ENCODE peak calls at places on chromosomes 12 and 14, in nine cellular contexts. One of them, this sample, is unnamed.

GRCh38 chr14:104151546-104152245 is 13.3 kb downstream of the KIF26A start:
- DNase-seq in fibroblast of mammary gland: no peak
- DNase-seq in GM23248: no peak
- DNase-seq in PC-3: no peak
- DNase-seq in amniotic epithelial cell: no peak
- DNase-seq in stimulated activated CD4-positive, alpha-beta T cell treated with anti-CD3 and anti-CD28 coated beads, Interleukin-15, amount 100 ng/mL, for 1 hour: no peak
- DNase-seq in COLO829: no peak
- DNase-seq in T-cell: no peak
- DNase-seq in nephron progenitor cell: no peak
- DNase-seq in this sample: no peak

GRCh38 chr12:71476513-71476912 is 36.9 kb downstream of the LGR5 start:
- DNase-seq in PC-3: peak; percentile 45
- DNase-seq in T-cell: no peak
- DNase-seq in nephron progenitor cell: no peak
- DNase-seq in fibroblast of mammary gland: peak; percentile 84
- DNase-seq in GM23248: peak; percentile 88
- DNase-seq in COLO829: no peak
- DNase-seq in stimulated activated CD4-positive, alpha-beta T cell treated with anti-CD3 and anti-CD28 coated beads, Interleukin-15, amount 100 ng/mL, for 1 hour: no peak
- DNase-seq in amniotic epithelial cell: peak; percentile 72
- DNase-seq in this sample: no peak

GRCh38 chr12:10501031-10501430 is 4.7 kb upstream of the EIF2S3B start:
- DNase-seq in nephron progenitor cell: no peak
- DNase-seq in stimulated activated CD4-positive, alpha-beta T cell treated with anti-CD3 and anti-CD28 coated beads, Interleukin-15, amount 100 ng/mL, for 1 hour: no peak
- DNase-seq in PC-3: peak; percentile 25
- DNase-seq in T-cell: no peak
- DNase-seq in fibroblast of mammary gland: peak; percentile 20
- DNase-seq in COLO829: peak; percentile 8
- DNase-seq in amniotic epithelial cell: peak; percentile 27
- DNase-seq in GM23248: peak; percentile 27
- DNase-seq in this sample: peak; percentile 56

GRCh38 chr14:101242442-101243385 is 318.6 kb upstream of the DIO3 start:
- DNase-seq in stimulated activated CD4-positive, alpha-beta T cell treated with anti-CD3 and anti-CD28 coated beads, Interleukin-15, amount 100 ng/mL, for 1 hour: no peak
- DNase-seq in nephron progenitor cell: no peak
- DNase-seq in GM23248: no peak
- DNase-seq in fibroblast of mammary gland: no peak
- DNase-seq in amniotic epithelial cell: no peak
- DNase-seq in PC-3: no peak
- DNase-seq in T-cell: no peak
- DNase-seq in COLO829: no peak
- DNase-seq in this sample: no peak

GRCh38 chr14:69539631-69540410 is 34.9 kb downstream of the CCDC177 start:
- DNase-seq in GM23248: peak; percentile 68
- DNase-seq in stimulated activated CD4-positive, alpha-beta T cell treated with anti-CD3 and anti-CD28 coated beads, Interleukin-15, amount 100 ng/mL, for 1 hour: no peak
- DNase-seq in fibroblast of mammary gland: peak; percentile 93
- DNase-seq in PC-3: no peak
- DNase-seq in amniotic epithelial cell: peak; percentile 87
- DNase-seq in COLO829: no peak
- DNase-seq in T-cell: no peak
- DNase-seq in nephron progenitor cell: no peak
- DNase-seq in this sample: peak; percentile 4

GRCh38 chr12:57771873-57772428 is at the start of gene METTL1:
- DNase-seq in nephron progenitor cell: peak; percentile 90
- DNase-seq in T-cell: peak; percentile 87
- DNase-seq in COLO829: peak; percentile 98
- DNase-seq in GM23248: peak; percentile 98
- DNase-seq in amniotic epithelial cell: peak; percentile 96
- DNase-seq in stimulated activated CD4-positive, alpha-beta T cell treated with anti-CD3 and anti-CD28 coated beads, Interleukin-15, amount 100 ng/mL, for 1 hour: peak; percentile 87
- DNase-seq in PC-3: peak; percentile 96
- DNase-seq in fibroblast of mammary gland: peak; percentile 97
- DNase-seq in this sample: peak; percentile 98

GRCh38 chr14:104291123-104292000 is 153.0 kb downstream of the KIF26A start:
- DNase-seq in nephron progenitor cell: no peak
- DNase-seq in COLO829: no peak
- DNase-seq in amniotic epithelial cell: no peak
- DNase-seq in PC-3: peak; percentile 9
- DNase-seq in stimulated activated CD4-positive, alpha-beta T cell treated with anti-CD3 and anti-CD28 coated beads, Interleukin-15, amount 100 ng/mL, for 1 hour: no peak
- DNase-seq in fibroblast of mammary gland: no peak
- DNase-seq in GM23248: no peak
- DNase-seq in T-cell: no peak
- DNase-seq in this sample: no peak

GRCh38 chr12:94873368-94874085 is 130.0 kb downstream of the NDUFA12 start:
- DNase-seq in GM23248: peak; percentile 33
- DNase-seq in COLO829: no peak
- DNase-seq in fibroblast of mammary gland: no peak
- DNase-seq in amniotic epithelial cell: no peak
- DNase-seq in PC-3: no peak
- DNase-seq in stimulated activated CD4-positive, alpha-beta T cell treated with anti-CD3 and anti-CD28 coated beads, Interleukin-15, amount 100 ng/mL, for 1 hour: no peak
- DNase-seq in T-cell: no peak
- DNase-seq in nephron progenitor cell: peak; percentile 74
- DNase-seq in this sample: no peak

GRCh38 chr12:62900686-62901272 is 34.2 kb downstream of the PPM1H start:
- DNase-seq in T-cell: no peak
- DNase-seq in stimulated activated CD4-positive, alpha-beta T cell treated with anti-CD3 and anti-CD28 coated beads, Interleukin-15, amount 100 ng/mL, for 1 hour: no peak
- DNase-seq in nephron progenitor cell: no peak
- DNase-seq in fibroblast of mammary gland: no peak
- DNase-seq in amniotic epithelial cell: peak; percentile 30
- DNase-seq in GM23248: no peak
- DNase-seq in PC-3: peak; percentile 50
- DNase-seq in COLO829: no peak
- DNase-seq in this sample: no peak

GRCh38 chr12:75891072-75891471 is 140.5 kb downstream of the PHLDA1 start:
- DNase-seq in T-cell: no peak
- DNase-seq in COLO829: no peak
- DNase-seq in amniotic epithelial cell: no peak
- DNase-seq in nephron progenitor cell: no peak
- DNase-seq in GM23248: no peak
- DNase-seq in fibroblast of mammary gland: no peak
- DNase-seq in PC-3: peak; percentile 71
- DNase-seq in stimulated activated CD4-positive, alpha-beta T cell treated with anti-CD3 and anti-CD28 coated beads, Interleukin-15, amount 100 ng/mL, for 1 hour: no peak
- DNase-seq in this sample: no peak

GRCh38 chr12:9973951-9974350 is 2.7 kb downstream of the CLEC12A start:
- DNase-seq in T-cell: no peak
- DNase-seq in PC-3: no peak
- DNase-seq in GM23248: no peak
- DNase-seq in stimulated activated CD4-positive, alpha-beta T cell treated with anti-CD3 and anti-CD28 coated beads, Interleukin-15, amount 100 ng/mL, for 1 hour: no peak
- DNase-seq in fibroblast of mammary gland: no peak
- DNase-seq in nephron progenitor cell: no peak
- DNase-seq in amniotic epithelial cell: no peak
- DNase-seq in COLO829: no peak
- DNase-seq in this sample: no peak

GRCh38 chr12:94100990-94101901 is 47.1 kb upstream of the PLXNC1 start:
- DNase-seq in PC-3: peak; percentile 79
- DNase-seq in COLO829: peak; percentile 24
- DNase-seq in nephron progenitor cell: peak; percentile 88
- DNase-seq in fibroblast of mammary gland: peak; percentile 58
- DNase-seq in T-cell: peak; percentile 78
- DNase-seq in GM23248: peak; percentile 86
- DNase-seq in stimulated activated CD4-positive, alpha-beta T cell treated with anti-CD3 and anti-CD28 coated beads, Interleukin-15, amount 100 ng/mL, for 1 hour: peak; percentile 74
- DNase-seq in amniotic epithelial cell: peak; percentile 46
- DNase-seq in this sample: peak; percentile 67

GRCh38 chr12:25195056-25195971 is at the start of the genes DNAI7 and ETFRF1:
- DNase-seq in T-cell: peak; percentile 97
- DNase-seq in amniotic epithelial cell: peak; percentile 90
- DNase-seq in COLO829: peak; percentile 85
- DNase-seq in nephron progenitor cell: peak; percentile 100
- DNase-seq in fibroblast of mammary gland: peak; percentile 87
- DNase-seq in stimulated activated CD4-positive, alpha-beta T cell treated with anti-CD3 and anti-CD28 coated beads, Interleukin-15, amount 100 ng/mL, for 1 hour: peak; percentile 90
- DNase-seq in GM23248: peak; percentile 100
- DNase-seq in PC-3: peak; percentile 95
- DNase-seq in this sample: peak; percentile 95

GRCh38 chr12:56839489-56840442 is 76.6 kb downstream of the HSD17B6 start:
- DNase-seq in T-cell: no peak
- DNase-seq in fibroblast of mammary gland: peak; percentile 21
- DNase-seq in stimulated activated CD4-positive, alpha-beta T cell treated with anti-CD3 and anti-CD28 coated beads, Interleukin-15, amount 100 ng/mL, for 1 hour: no peak
- DNase-seq in amniotic epithelial cell: peak; percentile 35
- DNase-seq in GM23248: peak; percentile 17
- DNase-seq in nephron progenitor cell: peak; percentile 40
- DNase-seq in PC-3: peak; percentile 60
- DNase-seq in COLO829: no peak
- DNase-seq in this sample: peak; percentile 59

GRCh38 chr12:131052891-131053290 is 99.2 kb downstream of the ADGRD1 start:
- DNase-seq in nephron progenitor cell: no peak
- DNase-seq in amniotic epithelial cell: no peak
- DNase-seq in fibroblast of mammary gland: no peak
- DNase-seq in COLO829: no peak
- DNase-seq in stimulated activated CD4-positive, alpha-beta T cell treated with anti-CD3 and anti-CD28 coated beads, Interleukin-15, amount 100 ng/mL, for 1 hour: no peak
- DNase-seq in PC-3: no peak
- DNase-seq in GM23248: no peak
- DNase-seq in T-cell: no peak
- DNase-seq in this sample: no peak

GRCh38 chr12:131787143-131787660 is 41.0 kb upstream of the MMP17 start:
- DNase-seq in amniotic epithelial cell: no peak
- DNase-seq in PC-3: no peak
- DNase-seq in nephron progenitor cell: no peak
- DNase-seq in fibroblast of mammary gland: no peak
- DNase-seq in COLO829: no peak
- DNase-seq in GM23248: no peak
- DNase-seq in stimulated activated CD4-positive, alpha-beta T cell treated with anti-CD3 and anti-CD28 coated beads, Interleukin-15, amount 100 ng/mL, for 1 hour: no peak
- DNase-seq in T-cell: no peak
- DNase-seq in this sample: no peak

GRCh38 chr12:110314308-110314707 is 33.3 kb downstream of the ATP2A2 start:
- DNase-seq in PC-3: peak; percentile 61
- DNase-seq in COLO829: peak; percentile 25
- DNase-seq in amniotic epithelial cell: peak; percentile 96
- DNase-seq in T-cell: no peak
- DNase-seq in stimulated activated CD4-positive, alpha-beta T cell treated with anti-CD3 and anti-CD28 coated beads, Interleukin-15, amount 100 ng/mL, for 1 hour: no peak
- DNase-seq in GM23248: peak; percentile 84
- DNase-seq in nephron progenitor cell: no peak
- DNase-seq in fibroblast of mammary gland: peak; percentile 83
- DNase-seq in this sample: no peak

GRCh38 chr12:121379945-121380344 is 20.0 kb upstream of the RNF34 start:
- DNase-seq in PC-3: no peak
- DNase-seq in stimulated activated CD4-positive, alpha-beta T cell treated with anti-CD3 and anti-CD28 coated beads, Interleukin-15, amount 100 ng/mL, for 1 hour: no peak
- DNase-seq in fibroblast of mammary gland: no peak
- DNase-seq in COLO829: no peak
- DNase-seq in T-cell: no peak
- DNase-seq in nephron progenitor cell: no peak
- DNase-seq in amniotic epithelial cell: no peak
- DNase-seq in GM23248: no peak
- DNase-seq in this sample: no peak

GRCh38 chr12:132672678-132673077 is 14.5 kb downstream of the POLE start:
- DNase-seq in fibroblast of mammary gland: peak; percentile 7
- DNase-seq in stimulated activated CD4-positive, alpha-beta T cell treated with anti-CD3 and anti-CD28 coated beads, Interleukin-15, amount 100 ng/mL, for 1 hour: no peak
- DNase-seq in amniotic epithelial cell: no peak
- DNase-seq in T-cell: no peak
- DNase-seq in PC-3: no peak
- DNase-seq in COLO829: no peak
- DNase-seq in GM23248: no peak
- DNase-seq in nephron progenitor cell: no peak
- DNase-seq in this sample: no peak

GRCh38 chr12:118404876-118405521 is 28.6 kb downstream of the SUDS3 start:
- DNase-seq in COLO829: peak; percentile 53
- DNase-seq in GM23248: peak; percentile 79
- DNase-seq in nephron progenitor cell: peak; percentile 69
- DNase-seq in stimulated activated CD4-positive, alpha-beta T cell treated with anti-CD3 and anti-CD28 coated beads, Interleukin-15, amount 100 ng/mL, for 1 hour: peak; percentile 3
- DNase-seq in T-cell: peak; percentile 37
- DNase-seq in PC-3: peak; percentile 85
- DNase-seq in amniotic epithelial cell: peak; percentile 67
- DNase-seq in fibroblast of mammary gland: peak; percentile 71
- DNase-seq in this sample: peak; percentile 80

GRCh38 chr12:91985002-91985767 is 160.5 kb downstream of the BTG1 start:
- DNase-seq in fibroblast of mammary gland: peak; percentile 62
- DNase-seq in nephron progenitor cell: no peak
- DNase-seq in GM23248: peak; percentile 87
- DNase-seq in T-cell: no peak
- DNase-seq in PC-3: no peak
- DNase-seq in COLO829: no peak
- DNase-seq in amniotic epithelial cell: peak; percentile 68
- DNase-seq in stimulated activated CD4-positive, alpha-beta T cell treated with anti-CD3 and anti-CD28 coated beads, Interleukin-15, amount 100 ng/mL, for 1 hour: no peak
- DNase-seq in this sample: no peak

This sample was measured in SK-MEL-5.